ENCODE peak calls at places on chromosome 10, in six cellular contexts. One of them, this sample, is unnamed.

GRCh38 chr10:124763267-124763666 is 19.1 kb upstream of the FAM53B start:
- DNase-seq in sigmoid colon: no peak
- DNase-seq in A673: no peak
- DNase-seq in fibroblast of lung: peak; percentile 21
- DNase-seq in IMR-90: peak; percentile 48
- DNase-seq in AG04450: no peak
- DNase-seq in this sample: no peak

GRCh38 chr10:118116555-118117311 is 70.0 kb upstream of the RAB11FIP2 start:
- DNase-seq in A673: no peak
- DNase-seq in sigmoid colon: no peak
- DNase-seq in IMR-90: no peak
- DNase-seq in fibroblast of lung: no peak
- DNase-seq in AG04450: no peak
- DNase-seq in this sample: no peak

GRCh38 chr10:66215921-66216320 is 709.9 kb upstream of the LRRTM3 start:
- DNase-seq in AG04450: no peak
- DNase-seq in IMR-90: no peak
- DNase-seq in fibroblast of lung: no peak
- DNase-seq in A673: no peak
- DNase-seq in sigmoid colon: no peak
- DNase-seq in this sample: no peak

GRCh38 chr10:74821501-74821900 is 4.9 kb upstream of the KAT6B start:
- DNase-seq in IMR-90: no peak
- DNase-seq in fibroblast of lung: no peak
- DNase-seq in sigmoid colon: no peak
- DNase-seq in A673: no peak
- DNase-seq in AG04450: no peak
- DNase-seq in this sample: no peak

GRCh38 chr10:78754269-78755074 is 314.3 kb upstream of the ZMIZ1 start:
- DNase-seq in A673: peak; percentile 54
- DNase-seq in fibroblast of lung: peak; percentile 88
- DNase-seq in sigmoid colon: no peak
- DNase-seq in AG04450: peak; percentile 54
- DNase-seq in IMR-90: peak; percentile 90
- DNase-seq in this sample: peak; percentile 94

GRCh38 chr10:97673736-97674525 is 13.1 kb downstream of the AVPI1 start:
- DNase-seq in AG04450: no peak
- DNase-seq in IMR-90: peak; percentile 79
- DNase-seq in A673: no peak
- DNase-seq in sigmoid colon: no peak
- DNase-seq in fibroblast of lung: peak; percentile 64
- DNase-seq in this sample: peak; percentile 77

GRCh38 chr10:97731346-97732051 is 5.4 kb upstream of the ZFYVE27 start:
- DNase-seq in IMR-90: peak; percentile 76
- DNase-seq in fibroblast of lung: peak; percentile 58
- DNase-seq in A673: peak; percentile 83
- DNase-seq in sigmoid colon: peak; percentile 85
- DNase-seq in AG04450: peak; percentile 61
- DNase-seq in this sample: peak; percentile 77

GRCh38 chr10:104824378-104825006 is 183.4 kb downstream of the SORCS3 start:
- DNase-seq in fibroblast of lung: peak; percentile 51
- DNase-seq in sigmoid colon: no peak
- DNase-seq in IMR-90: no peak
- DNase-seq in AG04450: no peak
- DNase-seq in A673: peak; percentile 48
- DNase-seq in this sample: peak; percentile 8

GRCh38 chr10:74786126-74786525 is 40.3 kb upstream of the KAT6B start:
- DNase-seq in A673: no peak
- DNase-seq in sigmoid colon: no peak
- DNase-seq in fibroblast of lung: no peak
- DNase-seq in IMR-90: peak; percentile 15
- DNase-seq in AG04450: no peak
- DNase-seq in this sample: no peak

GRCh38 chr10:77146937-77147336 is 490.7 kb downstream of the KCNMA1 start:
- DNase-seq in A673: no peak
- DNase-seq in fibroblast of lung: no peak
- DNase-seq in AG04450: no peak
- DNase-seq in IMR-90: peak; percentile 58
- DNase-seq in sigmoid colon: no peak
- DNase-seq in this sample: no peak

GRCh38 chr10:130395248-130395936 is 259.2 kb downstream of the GLRX3 start:
- DNase-seq in AG04450: no peak
- DNase-seq in sigmoid colon: no peak
- DNase-seq in fibroblast of lung: no peak
- DNase-seq in A673: no peak
- DNase-seq in IMR-90: no peak
- DNase-seq in this sample: no peak

GRCh38 chr10:557792-558328 is 131.6 kb downstream of the DIP2C start:
- DNase-seq in fibroblast of lung: no peak
- DNase-seq in sigmoid colon: no peak
- DNase-seq in IMR-90: no peak
- DNase-seq in A673: peak; percentile 70
- DNase-seq in AG04450: no peak
- DNase-seq in this sample: peak; percentile 19

GRCh38 chr10:7787150-7787856 is 490 bp downstream of the KIN start:
- DNase-seq in fibroblast of lung: peak; percentile 23
- DNase-seq in IMR-90: peak; percentile 24
- DNase-seq in A673: peak; percentile 9
- DNase-seq in AG04450: no peak
- DNase-seq in sigmoid colon: no peak
- DNase-seq in this sample: peak; percentile 15

GRCh38 chr10:68251146-68251545 is 19.2 kb upstream of the ATOH7 start:
- DNase-seq in A673: no peak
- DNase-seq in IMR-90: no peak
- DNase-seq in sigmoid colon: no peak
- DNase-seq in fibroblast of lung: no peak
- DNase-seq in AG04450: no peak
- DNase-seq in this sample: no peak

GRCh38 chr10:67036808-67037207 is 111.0 kb downstream of the LRRTM3 start:
- DNase-seq in AG04450: no peak
- DNase-seq in fibroblast of lung: no peak
- DNase-seq in IMR-90: no peak
- DNase-seq in A673: no peak
- DNase-seq in sigmoid colon: no peak
- DNase-seq in this sample: no peak

GRCh38 chr10:95478935-95479334 is 82.2 kb downstream of the SORBS1 start:
- DNase-seq in fibroblast of lung: no peak
- DNase-seq in A673: no peak
- DNase-seq in IMR-90: no peak
- DNase-seq in sigmoid colon: no peak
- DNase-seq in AG04450: no peak
- DNase-seq in this sample: no peak

GRCh38 chr10:132114953-132115520 is 49.3 kb downstream of the JAKMIP3 start:
- DNase-seq in AG04450: no peak
- DNase-seq in fibroblast of lung: no peak
- DNase-seq in IMR-90: no peak
- DNase-seq in sigmoid colon: peak; percentile 40
- DNase-seq in A673: no peak
- DNase-seq in this sample: no peak

GRCh38 chr10:3631709-3632330 is 153.2 kb downstream of the KLF6 start:
- DNase-seq in IMR-90: peak; percentile 37
- DNase-seq in fibroblast of lung: peak; percentile 51
- DNase-seq in sigmoid colon: no peak
- DNase-seq in A673: no peak
- DNase-seq in AG04450: no peak
- DNase-seq in this sample: no peak

GRCh38 chr10:5625992-5626777 is 40.2 kb downstream of the ASB13 start:
- DNase-seq in IMR-90: no peak
- DNase-seq in sigmoid colon: no peak
- DNase-seq in AG04450: no peak
- DNase-seq in A673: no peak
- DNase-seq in fibroblast of lung: no peak
- DNase-seq in this sample: no peak

GRCh38 chr10:5627486-5628044 is 38.8 kb downstream of the ASB13 start:
- DNase-seq in IMR-90: no peak
- DNase-seq in sigmoid colon: no peak
- DNase-seq in AG04450: no peak
- DNase-seq in A673: no peak
- DNase-seq in fibroblast of lung: no peak
- DNase-seq in this sample: no peak

GRCh38 chr10:5628798-5629788 is 37.3 kb downstream of the ASB13 start:
- DNase-seq in fibroblast of lung: peak; percentile 72
- DNase-seq in IMR-90: peak; percentile 60
- DNase-seq in sigmoid colon: no peak
- DNase-seq in A673: no peak
- DNase-seq in AG04450: peak; percentile 18
- DNase-seq in this sample: peak; percentile 43

GRCh38 chr10:5629789-5630436 is 36.5 kb downstream of the ASB13 start:
- DNase-seq in A673: peak; percentile 91
- DNase-seq in IMR-90: peak; percentile 96
- DNase-seq in AG04450: peak; percentile 90
- DNase-seq in fibroblast of lung: peak; percentile 69
- DNase-seq in sigmoid colon: peak; percentile 82
- DNase-seq in this sample: peak; percentile 90

DNA sequence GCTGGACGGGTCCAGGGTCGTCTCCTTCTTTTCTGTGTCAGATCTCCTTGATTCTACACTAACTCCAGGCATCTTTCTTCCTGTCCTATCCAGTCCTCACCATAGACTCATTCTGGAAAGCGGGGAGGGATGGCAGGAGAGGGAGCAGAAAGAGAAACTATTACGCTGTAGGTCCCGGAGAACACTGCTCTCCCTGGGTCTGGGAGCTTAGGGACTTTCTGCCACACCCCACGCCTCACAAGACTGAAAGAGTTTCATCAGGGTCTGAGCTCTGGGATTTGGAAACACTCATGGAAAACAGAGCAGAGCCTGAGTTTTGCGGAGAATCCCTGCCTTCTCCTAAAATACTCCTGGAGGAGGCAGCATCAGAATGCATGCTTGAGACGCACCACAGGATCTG is 38.0 kb downstream of the ASB13 start:
- DNase-seq in IMR-90: peak; percentile 13
- DNase-seq in A673: no peak
- DNase-seq in AG04450: no peak
- DNase-seq in sigmoid colon: peak; percentile 82
- DNase-seq in fibroblast of lung: peak; percentile 16
- DNase-seq in this sample: peak; percentile 85
- H3K4me3 ChIP-seq in IMR-90: no peak overlapping the region
- H3K4me3 ChIP-seq in A673: no peak overlapping the region
- H3K4me3 ChIP-seq in AG04450: peak overlapping the region; percentile 13
- H3K4me3 ChIP-seq in sigmoid colon: peak overlapping the region; percentile 41
- H3K4me3 ChIP-seq in fibroblast of lung: peak overlapping the region; percentile 6
- H3K4me3 ChIP-seq in this sample: peak overlapping the region; percentile 51

GRCh38 chr10:80196950-80197315 is 8.4 kb downstream of the ANXA11 start:
- DNase-seq in sigmoid colon: no peak
- DNase-seq in fibroblast of lung: no peak
- DNase-seq in A673: no peak
- DNase-seq in AG04450: no peak
- DNase-seq in IMR-90: no peak
- DNase-seq in this sample: no peak

GRCh38 chr10:80192553-80192952 is 12.8 kb downstream of the ANXA11 start:
- DNase-seq in A673: no peak
- DNase-seq in IMR-90: no peak
- DNase-seq in AG04450: no peak
- DNase-seq in fibroblast of lung: no peak
- DNase-seq in sigmoid colon: no peak
- DNase-seq in this sample: no peak

GRCh38 chr10:80196270-80196949 is 8.9 kb downstream of the ANXA11 start:
- DNase-seq in IMR-90: peak; percentile 61
- DNase-seq in fibroblast of lung: peak; percentile 74
- DNase-seq in sigmoid colon: no peak
- DNase-seq in AG04450: no peak
- DNase-seq in A673: no peak
- DNase-seq in this sample: no peak

GRCh38 chr10:80195046-80195574 is 10.2 kb downstream of the ANXA11 start:
- DNase-seq in IMR-90: no peak
- DNase-seq in sigmoid colon: no peak
- DNase-seq in A673: no peak
- DNase-seq in fibroblast of lung: no peak
- DNase-seq in AG04450: no peak
- DNase-seq in this sample: no peak

DNA sequence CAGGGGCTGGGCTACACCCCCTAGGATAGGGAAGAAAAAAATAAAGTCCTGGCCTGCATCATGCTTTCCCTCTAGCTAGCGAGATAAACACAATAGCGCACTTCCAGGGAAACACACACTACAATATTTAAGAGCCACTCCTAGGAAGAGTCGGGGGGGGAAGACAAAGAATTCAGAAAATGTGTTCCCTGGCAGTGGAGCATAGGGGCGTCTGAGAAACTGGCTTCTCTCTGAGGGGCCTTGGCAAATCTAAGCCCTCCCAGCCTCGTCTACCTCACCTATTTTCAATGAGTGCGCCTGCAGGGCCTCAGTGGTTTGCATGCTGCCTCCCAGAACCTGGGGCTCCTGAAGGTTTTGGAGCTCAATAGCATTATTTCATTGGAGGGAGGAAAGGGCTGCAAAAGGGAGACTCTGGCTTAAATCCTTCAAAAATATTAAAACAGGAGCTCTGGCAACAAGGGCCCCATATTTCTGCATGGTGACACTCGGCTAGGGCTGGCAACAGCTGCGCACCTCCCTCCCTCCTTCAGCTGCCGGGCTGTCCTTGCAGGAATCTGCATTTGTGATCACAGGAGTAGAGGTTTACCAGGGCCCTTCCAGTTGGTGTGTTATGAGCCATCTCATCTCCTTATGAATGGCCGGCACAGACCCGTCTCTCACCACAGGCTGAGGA is 10.8 kb downstream of the ANXA11 start:
- DNase-seq in IMR-90: no peak
- DNase-seq in AG04450: no peak
- DNase-seq in sigmoid colon: no peak
- DNase-seq in A673: no peak
- DNase-seq in fibroblast of lung: no peak
- DNase-seq in this sample: no peak
- TF ChIP-seq CTCF in IMR-90: no peak
- TF ChIP-seq CTCF in AG04450: no peak
- TF ChIP-seq CTCF in sigmoid colon: no peak
- TF ChIP-seq CTCF in A673: no peak
- TF ChIP-seq CTCF in fibroblast of lung: no peak
- TF ChIP-seq CTCF in this sample: no peak

GRCh38 chr10:60138026-60138425 is 231.7 kb upstream of the CCDC6 start:
- DNase-seq in A673: no peak
- DNase-seq in fibroblast of lung: no peak
- DNase-seq in IMR-90: no peak
- DNase-seq in AG04450: no peak
- DNase-seq in sigmoid colon: no peak
- DNase-seq in this sample: no peak
- H3K4me3 ChIP-seq in A673: no peak overlapping the region
- H3K4me3 ChIP-seq in fibroblast of lung: no peak overlapping the region
- H3K4me3 ChIP-seq in IMR-90: no peak overlapping the region
- H3K4me3 ChIP-seq in AG04450: no peak overlapping the region
- H3K4me3 ChIP-seq in sigmoid colon: no peak overlapping the region
- H3K4me3 ChIP-seq in this sample: no peak overlapping the region

DNA sequence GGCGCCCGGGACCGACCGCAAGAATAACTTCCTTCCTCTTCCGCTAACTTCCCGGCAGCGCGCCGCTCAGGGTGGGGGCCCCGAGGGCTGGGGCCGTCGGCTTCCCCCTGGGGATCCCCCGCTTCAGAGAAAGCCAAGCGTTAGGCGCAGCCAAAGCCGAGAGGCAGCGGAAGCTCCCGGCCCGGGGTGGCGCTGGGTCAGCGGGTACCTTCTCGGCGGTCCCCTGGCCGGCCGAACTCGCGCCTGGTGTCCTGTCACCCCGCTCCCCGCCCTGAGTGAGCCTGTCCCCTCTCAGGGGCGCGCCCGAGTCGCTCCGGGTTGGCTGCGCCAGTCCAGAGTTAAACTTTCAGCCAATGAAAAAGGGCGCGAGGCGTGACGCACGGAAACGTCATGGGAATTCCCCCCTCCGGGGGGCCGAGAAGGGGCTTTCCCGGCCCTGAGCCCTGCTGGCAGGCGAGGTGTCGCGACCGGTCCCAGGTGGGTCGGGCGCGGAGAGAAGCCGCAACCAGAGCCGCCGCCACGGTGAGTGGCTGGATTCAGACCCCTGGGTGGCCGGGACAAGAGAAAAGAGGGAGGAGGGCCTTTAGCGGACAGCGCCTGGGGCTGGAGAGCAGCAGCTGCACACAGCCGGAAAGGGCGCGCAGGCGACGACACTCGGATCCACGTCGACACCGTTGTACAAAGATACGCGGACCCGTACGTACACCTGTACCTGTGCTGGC is 1.3 kb upstream of the NFKB2 start:
- DNase-seq in A673: peak; percentile 94
- DNase-seq in fibroblast of lung: peak; percentile 86
- DNase-seq in IMR-90: peak; percentile 95
- DNase-seq in sigmoid colon: peak; percentile 98
- DNase-seq in AG04450: peak; percentile 82
- DNase-seq in this sample: peak; percentile 96
- TF ChIP-seq CTCF in A673: peak; percentile 6
- TF ChIP-seq CTCF in fibroblast of lung: no peak
- TF ChIP-seq CTCF in IMR-90: no peak
- TF ChIP-seq CTCF in sigmoid colon: peak; percentile 45
- TF ChIP-seq CTCF in AG04450: no peak
- TF ChIP-seq CTCF in this sample: no peak

This sample was measured in fibroblast of villous mesenchyme.